ENCODE peak calls at places on chromosomes 13 and 19, in four cellular contexts. One of them, this sample, is unnamed.

GRCh38 chr13:99307648-99308339 is 595 bp upstream of the GPR183 start:
- DNase-seq in cardiac fibroblast: peak
- DNase-seq in neural progenitor cell: no peak
- DNase-seq in EH: peak
- DNase-seq in this sample: no peak

GRCh38 chr19:1649706-1650626 is 2.4 kb downstream of the TCF3 start:
- DNase-seq in neural progenitor cell: no peak
- DNase-seq in cardiac fibroblast: no peak
- DNase-seq in EH: no peak
- DNase-seq in this sample: no peak

GRCh38 chr13:26971990-26972888 is 199.4 kb downstream of the USP12 start:
- DNase-seq in cardiac fibroblast: no peak
- DNase-seq in neural progenitor cell: peak
- DNase-seq in EH: peak
- DNase-seq in this sample: peak

GRCh38 chr13:112888238-112889111 is 80.5 kb upstream of the MCF2L start:
- DNase-seq in neural progenitor cell: no peak
- DNase-seq in EH: no peak
- DNase-seq in cardiac fibroblast: no peak
- DNase-seq in this sample: no peak

GRCh38 chr13:113863511-113864302 is at the start of gene GAS6:
- DNase-seq in cardiac fibroblast: peak
- DNase-seq in EH: peak
- DNase-seq in neural progenitor cell: peak
- DNase-seq in this sample: no peak

GRCh38 chr13:91362908-91363307 is 15.4 kb downstream of the MIR17HG start:
- DNase-seq in EH: no peak
- DNase-seq in neural progenitor cell: no peak
- DNase-seq in cardiac fibroblast: no peak
- DNase-seq in this sample: no peak

GRCh38 chr13:110400786-110401533 is 93.9 kb downstream of the COL4A2 start:
- DNase-seq in cardiac fibroblast: peak
- DNase-seq in EH: peak
- DNase-seq in neural progenitor cell: no peak
- DNase-seq in this sample: no peak

GRCh38 chr19:4403005-4403761 is 743 bp downstream of the CHAF1A start:
- DNase-seq in EH: peak
- DNase-seq in cardiac fibroblast: no peak
- DNase-seq in neural progenitor cell: peak
- DNase-seq in this sample: no peak

GRCh38 chr19:17703823-17704463 is 15.3 kb upstream of the MAP1S start:
- DNase-seq in neural progenitor cell: peak
- DNase-seq in cardiac fibroblast: peak
- DNase-seq in EH: peak
- DNase-seq in this sample: no peak